ENCODE peak calls at places on chromosomes 7 and 10, in ten cellular contexts. X is vagina, I is A549, Q is HepG2, B is GM12878, M is adrenal gland, E is heart left ventricle, S is esophagus squamous epithelium, F is right lobe of liver, T is H1. G is an unnamed sample. For H3K4me1, the result is how much of the 10 kb centered on the place peaks cover.

GRCh38 chr7:51054231-51054630 is 262.4 kb downstream of the COBL start:
- DNase-seq in X (no peak), I (no peak), Q (no peak), B (no peak), M (no peak), E (no peak), S (no peak), F (no peak), T (no peak), G (peak)

GRCh38 chr10:38025283-38025682 is 14.8 kb downstream of the ZNF33A start:
- DNase-seq in X (no peak), I (no peak), Q (no peak), B (no peak), M (no peak), E (no peak), S (no peak), F (no peak), T (no peak), G (no peak)

GRCh38 chr10:72503241-72503640 is 122.6 kb downstream of the MICU1 start:
- DNase-seq in X (no peak), I (no peak), Q (no peak), B (no peak), M (peak), E (no peak), S (no peak), F (peak), T (no peak), G (no peak)

GRCh38 chr7:47946581-47947354 is 1.5 kb downstream of the PKD1L1 start:
- DNase-seq in X (peak), I (no peak), Q (no peak), B (no peak), M (no peak), E (no peak), S (no peak), F (no peak), T (no peak), G (no peak)

GRCh38 chr10:110637558-110638053 is 6.5 kb upstream of the RBM20 start:
- DNase-seq in X (no peak), I (no peak), Q (no peak), B (no peak), M (no peak), E (no peak), S (no peak), F (no peak), T (no peak), G (no peak)

GRCh38 chr7:127064-127598 is 65.2 kb upstream of the FAM20C start:
- DNase-seq in X (peak), I (no peak), Q (no peak), B (no peak), M (no peak), E (no peak), S (no peak), F (no peak), T (no peak), G (no peak)

GRCh38 chr10:60606343-60607080 is 171.8 kb upstream of the CDK1 start:
- DNase-seq in X (no peak), I (no peak), Q (no peak), B (no peak), M (no peak), E (no peak), S (no peak), F (no peak), T (no peak), G (no peak)

GRCh38 chr10:103685880-103686669 is 169.3 kb downstream of the SH3PXD2A start:
- DNase-seq in X (no peak), I (peak), Q (peak), B (no peak), M (peak), E (peak), S (no peak), F (peak), T (peak), G (peak)

DNA sequence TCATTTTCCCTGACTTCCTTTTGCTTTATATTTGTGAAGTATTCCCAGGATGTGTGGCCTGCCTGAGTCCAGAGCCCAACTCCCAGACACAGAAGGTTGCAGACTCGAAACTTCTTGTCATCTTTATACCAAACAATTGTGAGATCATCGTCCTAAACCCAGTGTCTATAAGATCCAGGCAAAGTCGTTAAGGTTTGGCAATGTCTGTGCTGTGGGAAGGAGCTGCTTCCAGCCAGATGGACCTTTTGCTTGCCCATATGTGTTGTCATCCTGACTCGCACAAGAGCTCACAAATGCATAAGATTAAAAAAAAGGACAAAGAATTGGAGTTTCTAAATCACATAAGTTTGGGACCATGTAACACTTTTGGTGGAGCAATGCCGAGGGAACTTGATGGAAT is 37.0 kb downstream of the WNT2 start:
- DNase-seq in X (peak), I (no peak), Q (no peak), B (no peak), M (no peak), E (no peak), S (no peak), F (no peak), T (no peak), G (no peak)
- TF ChIP-seq CTCF in X (no peak), I (no peak), Q (no peak), B (no peak), M (no peak), E (no peak), S (no peak), F (no peak), T (no peak), G (no peak)

GRCh38 chr7:100720320-100720644 is at the start of gene EPO:
- DNase-seq in X (no peak), I (no peak), Q (no peak), B (no peak), M (no peak), E (no peak), S (no peak), F (peak), T (no peak), G (no peak)

GRCh38 chr7:100723732-100724275 is 3.5 kb downstream of the EPO start:
- DNase-seq in X (no peak), I (no peak), Q (peak), B (no peak), M (no peak), E (no peak), S (no peak), F (peak), T (no peak), G (no peak)

GRCh38 chr7:100721505-100721812 is 1.2 kb downstream of the EPO start:
- DNase-seq in X (no peak), I (no peak), Q (no peak), B (no peak), M (no peak), E (no peak), S (no peak), F (no peak), T (no peak), G (peak)

GRCh38 chr7:100720645-100721504 is 607 bp downstream of the EPO start:
- DNase-seq in X (no peak), I (no peak), Q (peak), B (no peak), M (no peak), E (no peak), S (no peak), F (peak), T (no peak), G (peak)

GRCh38 chr7:100722480-100723212 is 2.4 kb downstream of the EPO start:
- DNase-seq in X (no peak), I (no peak), Q (no peak), B (no peak), M (no peak), E (no peak), S (no peak), F (peak), T (no peak), G (no peak)
- TF ChIP-seq POLR2A in X (no peak), I (no peak), Q (no peak), B (no peak), M (no peak), E (no peak), S (no peak), F (no peak), T (no peak), G (no peak)

GRCh38 chr10:33716461-33717267 is 382.2 kb upstream of the NRP1 start:
- DNase-seq in X (no peak), I (no peak), Q (no peak), B (no peak), M (no peak), E (no peak), S (no peak), F (no peak), T (no peak), G (no peak)
- H3K4me1 ChIP-seq in X (under half), I (under half), Q (under half), B (under half), M (under half), E (under half), S (under half), F (under half), T (under half), G (under half)

DNA sequence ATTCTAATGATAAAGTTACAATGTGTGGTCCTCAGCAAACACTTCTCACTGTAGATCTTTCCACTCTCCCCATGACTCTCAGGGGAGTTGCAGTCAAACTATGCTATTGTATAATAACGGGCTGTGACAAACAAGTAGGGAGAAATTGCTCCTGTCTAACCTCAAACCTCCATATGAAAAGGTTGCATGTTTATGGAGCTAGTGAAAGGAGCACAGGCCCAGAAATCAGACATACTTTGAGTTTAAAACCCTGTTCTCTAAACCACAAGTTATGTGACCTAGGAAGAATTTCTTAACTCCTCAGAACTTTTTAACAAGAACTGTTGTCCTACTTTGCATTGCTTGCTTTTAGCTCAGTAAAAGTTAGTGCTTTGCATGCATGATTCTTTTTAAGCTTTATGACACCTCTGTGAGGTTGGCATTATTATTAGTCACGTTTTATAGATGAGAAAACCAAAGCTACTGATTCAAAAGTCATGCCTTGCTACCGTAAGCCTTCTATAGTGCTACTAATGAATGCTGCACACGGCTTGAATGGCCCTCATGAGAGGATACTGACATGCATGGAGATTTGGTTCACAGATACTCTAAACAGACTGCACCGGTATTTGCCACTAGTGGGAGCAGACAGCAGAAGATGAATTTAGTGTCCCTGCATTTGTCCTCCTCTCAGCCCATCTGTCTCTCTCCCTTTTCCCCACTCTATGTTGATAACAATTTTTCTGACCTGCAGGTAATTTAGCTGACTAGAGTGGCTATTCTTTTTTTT is 129.5 kb upstream of the PCGF5 start:
- DNase-seq in X (no peak), I (no peak), Q (peak), B (no peak), M (no peak), E (no peak), S (no peak), F (no peak), T (no peak), G (no peak)
- TF ChIP-seq CTCF in X (no peak), I (no peak), Q (peak), B (no peak), M (no peak), E (no peak), S (no peak), F (peak), T (peak), G (no peak)

G was measured in upper lobe of left lung.